ENCODE peak calls at places on chromosomes 1 and 21, in ten cellular contexts. F, R, I, E, C, U, K, S, N and D are unnamed samples.

GRCh38 chr21:42593007-42593814 is 60.2 kb upstream of the PDE9A start:
- DNase-seq in F (peak; percentile 42), R (peak; percentile 85), I (peak; percentile 26), E (peak; percentile 67), C (peak; percentile 58), U (no peak), K (peak; percentile 58), S (no peak), N (peak; percentile 84), D (peak; percentile 83)

GRCh38 chr1:28249013-28249870 is 10.1 kb upstream of the SESN2 start:
- DNase-seq in F (peak; percentile 85), R (peak; percentile 50), I (peak; percentile 70), E (peak; percentile 77), C (no peak), U (no peak), K (peak; percentile 65), S (no peak), N (peak; percentile 90), D (peak; percentile 47)

GRCh38 chr1:156852414-156852874 is 6.5 kb downstream of the INSRR start:
- DNase-seq in F (no peak), R (peak; percentile 34), I (peak; percentile 27), E (peak; percentile 58), C (no peak), U (peak; percentile 15), K (peak; percentile 85), S (no peak), N (no peak), D (no peak)

GRCh38 chr1:186429017-186429416 is 31.9 kb downstream of the PDC start:
- DNase-seq in F (no peak), R (no peak), I (no peak), E (peak; percentile 38), C (no peak), U (no peak), K (no peak), S (no peak), N (no peak), D (no peak)

GRCh38 chr1:53560572-53561487 is 101.6 kb downstream of the DMRTB1 start:
- DNase-seq in F (no peak), R (peak; percentile 5), I (peak; percentile 44), E (no peak), C (no peak), U (no peak), K (no peak), S (no peak), N (peak; percentile 44), D (no peak)

GRCh38 chr1:86965012-86965826 is 50.8 kb downstream of the HS2ST1 start:
- DNase-seq in F (peak; percentile 23), R (no peak), I (peak; percentile 54), E (peak; percentile 71), C (no peak), U (peak; percentile 15), K (no peak), S (peak; percentile 24), N (no peak), D (peak; percentile 45)

GRCh38 chr1:25754421-25755195 is 45.4 kb upstream of the SELENON start:
- DNase-seq in F (no peak), R (no peak), I (no peak), E (no peak), C (no peak), U (no peak), K (no peak), S (no peak), N (no peak), D (no peak)

GRCh38 chr1:3065396-3065795 is 3.6 kb upstream of the PRDM16 start:
- DNase-seq in F (no peak), R (no peak), I (no peak), E (no peak), C (no peak), U (no peak), K (no peak), S (no peak), N (peak; percentile 40), D (no peak)

GRCh38 chr1:54172614-54173312 is 20.0 kb upstream of the CDCP2 start:
- DNase-seq in F (no peak), R (no peak), I (peak; percentile 45), E (peak; percentile 53), C (no peak), U (no peak), K (no peak), S (no peak), N (no peak), D (no peak)

GRCh38 chr1:34708106-34708505 is 46.7 kb upstream of the GJB5 start:
- DNase-seq in F (no peak), R (no peak), I (no peak), E (no peak), C (no peak), U (no peak), K (no peak), S (no peak), N (no peak), D (no peak)

DNA sequence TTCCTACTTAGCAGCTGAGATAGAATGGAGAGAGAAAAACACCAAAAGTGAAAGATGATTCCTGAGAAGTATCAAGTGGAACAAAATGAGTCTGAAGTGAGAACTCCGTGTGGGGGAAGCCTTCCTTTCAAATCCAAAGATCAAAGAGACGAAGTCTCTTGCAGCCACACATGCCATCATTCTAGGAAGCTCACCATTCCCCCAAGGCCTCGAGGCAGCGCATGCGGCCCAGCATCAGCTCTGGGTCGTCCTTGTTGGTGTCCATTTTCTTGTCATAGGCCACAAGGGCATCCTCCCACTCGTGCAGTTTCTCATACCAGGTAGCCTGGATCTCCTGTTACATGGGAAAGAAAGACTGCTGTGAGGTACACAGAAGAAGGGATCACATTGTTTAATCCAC is 32.2 kb upstream of the ANGPTL7 start:
- DNase-seq in F (no peak), R (no peak), I (no peak), E (no peak), C (no peak), U (no peak), K (no peak), S (no peak), N (no peak), D (no peak)
- H3K9me3 ChIP-seq in F (no peaks in the 10 kb centered on the region), R (no peaks in the 10 kb centered on the region), I (no peaks in the 10 kb centered on the region), E (no peaks in the 10 kb centered on the region), C (no peaks in the 10 kb centered on the region), U (no peaks in the 10 kb centered on the region), K (no peaks in the 10 kb centered on the region), S (no peaks in the 10 kb centered on the region), N (no peaks in the 10 kb centered on the region), D (no peaks in the 10 kb centered on the region)

DNA sequence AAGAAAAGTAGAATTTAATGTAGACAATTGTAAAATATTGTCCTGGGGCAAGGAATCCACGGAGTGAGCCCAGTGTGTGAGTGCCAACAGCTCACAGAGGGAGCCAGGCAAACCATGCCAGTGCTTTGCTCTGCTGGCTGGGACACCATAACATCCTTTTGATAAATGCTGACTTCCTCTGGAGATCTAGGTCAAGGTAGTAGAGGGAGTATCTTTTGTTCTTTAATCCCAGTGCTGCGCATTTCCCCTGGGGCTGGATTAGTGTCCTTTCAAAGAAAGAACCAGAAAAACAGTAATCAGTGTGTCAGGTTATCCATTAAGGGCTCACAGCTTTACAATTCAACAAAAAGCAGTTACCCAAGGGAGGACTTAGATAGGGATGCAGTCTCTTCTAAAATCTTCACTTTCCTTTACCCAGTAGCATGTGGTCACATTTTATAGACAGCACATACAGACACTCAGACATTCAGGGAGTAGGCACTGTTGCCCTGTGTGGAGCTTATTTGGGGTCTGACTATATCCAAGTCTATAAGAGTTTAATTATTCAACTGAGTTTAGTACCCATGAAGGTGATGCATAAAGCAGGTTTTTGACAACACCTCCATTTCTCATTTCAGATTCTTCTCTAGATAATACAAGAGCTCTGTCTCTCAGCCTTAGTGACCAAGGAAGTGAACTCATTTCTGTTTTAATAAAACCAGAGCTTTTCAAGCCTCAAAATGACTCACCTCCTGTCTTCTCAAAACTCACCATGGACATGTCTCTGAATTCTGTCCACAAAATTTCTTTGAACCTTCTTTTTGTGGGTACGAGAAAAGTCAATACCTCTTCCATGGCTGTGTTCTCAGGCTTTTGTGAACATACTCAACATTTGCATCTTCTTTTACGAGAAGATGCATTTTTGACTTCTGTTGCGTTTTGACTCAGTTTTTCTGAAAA is 215.3 kb downstream of the BRINP2 start:
- DNase-seq in F (no peak), R (no peak), I (no peak), E (no peak), C (no peak), U (no peak), K (no peak), S (no peak), N (no peak), D (peak; percentile 12)
- H3K4me3 ChIP-seq in F (no peak overlapping the region), R (no peak overlapping the region), I (no peak overlapping the region), E (no peak overlapping the region), C (no peak overlapping the region), U (no peak overlapping the region), K (no peak overlapping the region), S (no peak overlapping the region), N (no peak overlapping the region), D (no peak overlapping the region)

GRCh38 chr1:62879962-62880361 is 96.0 kb downstream of the ATG4C start:
- DNase-seq in F (no peak), R (no peak), I (no peak), E (no peak), C (no peak), U (no peak), K (no peak), S (no peak), N (no peak), D (no peak)

GRCh38 chr1:62882705-62883104 is 98.8 kb downstream of the ATG4C start:
- DNase-seq in F (no peak), R (no peak), I (no peak), E (no peak), C (no peak), U (no peak), K (no peak), S (no peak), N (no peak), D (no peak)

GRCh38 chr1:62887799-62888507 is 104.0 kb downstream of the ATG4C start:
- DNase-seq in F (no peak), R (no peak), I (no peak), E (no peak), C (no peak), U (no peak), K (no peak), S (no peak), N (no peak), D (peak; percentile 79)

GRCh38 chr1:62882161-62882560 is 98.2 kb downstream of the ATG4C start:
- DNase-seq in F (no peak), R (no peak), I (no peak), E (no peak), C (no peak), U (no peak), K (no peak), S (no peak), N (no peak), D (peak; percentile 86)

GRCh38 chr1:62884156-62884740 is 100.3 kb downstream of the ATG4C start:
- DNase-seq in F (no peak), R (no peak), I (no peak), E (no peak), C (no peak), U (no peak), K (no peak), S (no peak), N (no peak), D (peak; percentile 97)
- H3K9me3 ChIP-seq in F (no peaks in the 10 kb centered on the region), R (no peaks in the 10 kb centered on the region), I (peaks cover 4% of the 10 kb centered on the region), E (no peaks in the 10 kb centered on the region), C (no peaks in the 10 kb centered on the region), U (no peaks in the 10 kb centered on the region), K (peaks cover 8% of the 10 kb centered on the region), S (no peaks in the 10 kb centered on the region), N (no peaks in the 10 kb centered on the region), D (no peaks in the 10 kb centered on the region)

DNA sequence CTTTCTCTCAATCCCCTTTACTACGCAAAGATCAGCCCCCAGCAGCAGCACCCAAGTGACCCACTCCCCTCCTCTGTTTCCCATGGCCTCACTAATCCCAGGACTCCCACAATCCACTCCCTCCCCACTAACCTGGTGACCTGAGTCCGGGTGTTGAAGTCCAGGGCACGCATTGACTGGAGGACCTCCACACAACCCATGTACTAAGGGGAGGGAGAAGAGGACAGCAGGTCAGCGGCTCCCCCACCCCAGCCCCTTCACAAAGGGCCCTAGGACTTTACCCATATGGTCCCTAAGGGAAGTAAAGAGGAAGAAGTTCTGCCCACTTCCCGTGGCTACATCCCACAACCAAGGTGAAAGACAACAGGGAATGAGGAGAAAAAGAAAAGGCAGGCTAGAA is 1.3 kb downstream of the SHC1 start:
- DNase-seq in F (no peak), R (no peak), I (no peak), E (no peak), C (no peak), U (no peak), K (no peak), S (no peak), N (no peak), D (no peak)
- H3K4me3 ChIP-seq in F (peak overlapping the region; percentile 40), R (no peak overlapping the region), I (peak overlapping the region; percentile 65), E (no peak overlapping the region), C (no peak overlapping the region), U (peak overlapping the region; percentile 61), K (peak overlapping the region; percentile 82), S (peak overlapping the region; percentile 88), N (peak overlapping the region; percentile 63), D (no peak overlapping the region)